ENCODE peak calls at places on chromosomes 3 and 15, in four cellular contexts. E is K562, M is WTC11, J is HEK293T. S is an unnamed sample.

GRCh38 chr3:136023264-136023978 is 57.9 kb downstream of the PPP2R3A start:
- DNase-seq in E (no peak), M (no peak), J (no peak), S (no peak)

GRCh38 chr15:69015591-69015990 is 1.1 kb downstream of the NOX5 start:
- DNase-seq in E (no peak), M (no peak), J (no peak), S (no peak)

GRCh38 chr3:78201066-78201465 is 1161.2 kb downstream of the ROBO2 start:
- DNase-seq in E (no peak), M (no peak), J (no peak), S (no peak)

GRCh38 chr15:42632100-42632675 is 56.8 kb downstream of the STARD9 start:
- DNase-seq in E (no peak), M (no peak), J (no peak), S (no peak)

GRCh38 chr15:58951388-58952060 is 18.0 kb upstream of the SLTM start:
- DNase-seq in E (no peak), M (no peak), J (no peak), S (no peak)

GRCh38 chr15:65869954-65870871 is 922 bp downstream of the RAB11A start:
- DNase-seq in E (peak), M (peak), J (peak), S (peak)

GRCh38 chr3:60931452-60931851 is 319.8 kb downstream of the FHIT start:
- DNase-seq in E (no peak), M (no peak), J (peak), S (no peak)

GRCh38 chr3:9141903-9142302 is 107.5 kb downstream of the SRGAP3 start:
- DNase-seq in E (no peak), M (no peak), J (no peak), S (no peak)

DNA sequence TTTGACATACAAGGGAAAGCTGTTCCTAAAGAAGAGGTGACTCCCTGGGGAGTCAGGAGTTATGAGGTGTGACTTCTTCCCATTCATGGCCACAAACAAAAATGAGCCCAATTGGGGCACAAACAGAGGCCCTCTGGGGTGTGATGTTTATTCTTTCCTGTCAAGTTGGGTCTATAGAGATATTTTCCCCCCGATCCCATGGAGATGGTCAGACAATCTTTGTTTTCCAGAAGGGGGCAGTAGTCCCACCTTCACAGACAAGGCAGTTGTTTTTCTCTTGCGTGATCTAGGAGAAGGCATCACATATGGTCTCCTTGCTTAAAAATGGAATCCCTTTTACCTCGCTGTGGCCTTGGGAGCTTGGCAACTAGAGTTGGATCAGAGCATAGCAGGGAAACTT is 110.3 kb downstream of the MFSD1 start:
- DNase-seq in E (no peak), M (no peak), J (no peak), S (peak)
- TF ChIP-seq ELF4 in E (no peak), M (no peak), J (no peak), S (no peak)

DNA sequence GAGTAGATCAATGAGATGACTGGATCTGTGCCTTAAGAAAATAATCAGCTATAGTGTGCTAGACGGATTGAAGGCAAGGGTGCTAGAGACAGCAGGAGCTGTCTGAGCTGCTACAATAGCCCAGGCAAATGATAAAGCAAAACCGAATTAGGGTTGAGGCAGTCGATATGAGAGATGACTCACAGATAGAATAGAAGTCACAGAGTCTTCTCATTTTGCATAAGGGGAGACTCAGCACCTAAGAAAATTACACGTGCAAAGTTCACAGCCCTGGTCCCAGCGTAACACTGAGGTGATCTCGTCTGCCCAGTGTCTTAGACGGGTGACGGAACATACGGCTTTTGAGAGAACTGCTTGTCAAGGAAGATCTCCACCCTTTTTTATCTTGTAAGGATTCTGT is 11.6 kb downstream of the LPP start:
- DNase-seq in E (no peak), M (no peak), J (no peak), S (no peak)
- TF ChIP-seq ELF4 in E (no peak), M (no peak), J (no peak), S (no peak)

GRCh38 chr15:40010681-40011080 is 28.3 kb downstream of the SRP14 start:
- DNase-seq in E (no peak), M (no peak), J (no peak), S (no peak)
- TF ChIP-seq ELF4 in E (no peak), M (no peak), J (no peak), S (no peak)

GRCh38 chr3:187714404-187714979 is 12.1 kb upstream of the RTP2 start:
- DNase-seq in E (peak), M (peak), J (peak), S (peak)
- TF ChIP-seq ELF4 in E (no peak), M (no peak), J (no peak), S (no peak)

GRCh38 chr3:131107637-131108433 is 81.2 kb downstream of the NEK11 start:
- DNase-seq in E (no peak), M (no peak), J (no peak), S (peak)

GRCh38 chr3:131109156-131109555 is 82.5 kb downstream of the NEK11 start:
- DNase-seq in E (no peak), M (no peak), J (no peak), S (no peak)

GRCh38 chr3:131114201-131114600 is 87.5 kb downstream of the NEK11 start:
- DNase-seq in E (no peak), M (no peak), J (no peak), S (no peak)

GRCh38 chr3:131110087-131110486 is 83.4 kb downstream of the NEK11 start:
- DNase-seq in E (no peak), M (no peak), J (no peak), S (no peak)
- TF ChIP-seq ELF4 in E (no peak), M (no peak), J (no peak), S (no peak)

GRCh38 chr3:192892981-192893827 is 24.5 kb downstream of the MB21D2 start:
- DNase-seq in E (no peak), M (peak), J (peak), S (no peak)
- TF ChIP-seq ELF4 in E (no peak), M (no peak), J (no peak), S (no peak)

GRCh38 chr3:121111914-121112612 is 204.1 kb downstream of the STXBP5L start:
- DNase-seq in E (no peak), M (peak), J (peak), S (peak)
- TF ChIP-seq ELF4 in E (no peak), M (no peak), J (no peak), S (no peak)